ENCODE peak calls at places on chromosomes 5 and 9, in ten cellular contexts. C is lung microvascular endothelial cell; Y is ELR; O is D341Med; S is ACHN; N is aorta; H is adrenal gland; I is retina; Q is activated T-cell treated with anti-CD3 and anti-CD28 coated beads, Interleukin-2, amount 50 U/mL, for 48 hours; L is NCI-H1092 treated with DMSO at 0.1 percent for 48 hours. T is an unnamed sample.

GRCh38 chr9:81855538-81855937 is 72.7 kb upstream of the SPATA31D4 start:
- DNase-seq in C (no peak), Y (peak), O (no peak), S (no peak), N (no peak), H (no peak), I (no peak), Q (no peak), L (no peak), T (no peak)

GRCh38 chr9:93603011-93603410 is 26.6 kb downstream of the PHF2 start:
- DNase-seq in C (no peak), Y (no peak), O (no peak), S (no peak), N (peak), H (no peak), I (no peak), Q (no peak), L (no peak), T (no peak)

GRCh38 chr5:102223542-102224444 is 72.3 kb downstream of the SLCO4C1 start:
- DNase-seq in C (peak), Y (peak), O (no peak), S (peak), N (no peak), H (no peak), I (no peak), Q (no peak), L (no peak), T (peak)

GRCh38 chr9:121852241-121852640 is 200.8 kb downstream of the DAB2IP start:
- DNase-seq in C (no peak), Y (no peak), O (no peak), S (no peak), N (no peak), H (no peak), I (no peak), Q (no peak), L (no peak), T (no peak)

GRCh38 chr9:99472240-99472915 is 250.3 kb downstream of the SEC61B start:
- DNase-seq in C (no peak), Y (no peak), O (no peak), S (no peak), N (no peak), H (no peak), I (no peak), Q (no peak), L (no peak), T (no peak)

GRCh38 chr9:73269430-73270101 is 117.9 kb downstream of the ANXA1 start:
- DNase-seq in C (peak), Y (peak), O (peak), S (peak), N (no peak), H (no peak), I (peak), Q (no peak), L (peak), T (peak)

GRCh38 chr5:141001854-141002666 is 35.8 kb downstream of the PCDHAC2 start:
- DNase-seq in C (no peak), Y (no peak), O (peak), S (no peak), N (peak), H (peak), I (peak), Q (no peak), L (peak), T (no peak)

GRCh38 chr5:173643964-173644363 is 27.5 kb upstream of the BOD1 start:
- DNase-seq in C (no peak), Y (no peak), O (no peak), S (no peak), N (no peak), H (no peak), I (peak), Q (no peak), L (peak), T (peak)

GRCh38 chr9:93154293-93154903 is 20.3 kb upstream of the NINJ1 start:
- DNase-seq in C (peak), Y (peak), O (peak), S (peak), N (no peak), H (peak), I (peak), Q (peak), L (peak), T (peak)

GRCh38 chr5:58507715-58508114 is 16.5 kb downstream of the GAPT start:
- DNase-seq in C (no peak), Y (no peak), O (no peak), S (no peak), N (no peak), H (no peak), I (no peak), Q (no peak), L (no peak), T (no peak)

GRCh38 chr9:20353529-20353928 is 268.8 kb downstream of the MLLT3 start:
- DNase-seq in C (no peak), Y (no peak), O (no peak), S (no peak), N (no peak), H (no peak), I (no peak), Q (no peak), L (no peak), T (no peak)

GRCh38 chr5:10892135-10892910 is 131.3 kb upstream of the DAP start:
- DNase-seq in C (no peak), Y (peak), O (no peak), S (no peak), N (no peak), H (no peak), I (no peak), Q (no peak), L (no peak), T (no peak)

GRCh38 chr5:154193176-154193575 is 2.6 kb downstream of the GALNT10 start:
- DNase-seq in C (no peak), Y (no peak), O (no peak), S (no peak), N (no peak), H (no peak), I (no peak), Q (no peak), L (no peak), T (no peak)

GRCh38 chr5:134020188-134020587 is 15.4 kb upstream of the VDAC1 start:
- DNase-seq in C (no peak), Y (no peak), O (no peak), S (no peak), N (no peak), H (no peak), I (no peak), Q (no peak), L (no peak), T (peak)

GRCh38 chr5:16763211-16763610 is 146.4 kb upstream of the RETREG1 start:
- DNase-seq in C (no peak), Y (no peak), O (no peak), S (no peak), N (no peak), H (no peak), I (no peak), Q (no peak), L (no peak), T (no peak)

GRCh38 chr5:142834504-142834903 is 64.3 kb downstream of the ARHGAP26 start:
- DNase-seq in C (no peak), Y (no peak), O (no peak), S (no peak), N (no peak), H (no peak), I (no peak), Q (no peak), L (no peak), T (no peak)

GRCh38 chr9:137506702-137507171 is 43.5 kb downstream of the PNPLA7 start:
- DNase-seq in C (no peak), Y (peak), O (peak), S (no peak), N (no peak), H (no peak), I (no peak), Q (no peak), L (no peak), T (no peak)

GRCh38 chr5:610744-611730 is 1.1 kb upstream of the CEP72 start:
- DNase-seq in C (no peak), Y (no peak), O (no peak), S (no peak), N (no peak), H (no peak), I (peak), Q (no peak), L (no peak), T (no peak)

GRCh38 chr9:86275962-86276361 is 6.4 kb downstream of the ISCA1 start:
- DNase-seq in C (peak), Y (peak), O (no peak), S (peak), N (no peak), H (no peak), I (no peak), Q (no peak), L (no peak), T (no peak)

GRCh38 chr9:37953775-37954437 is 50.0 kb upstream of the SLC25A51 start:
- DNase-seq in C (peak), Y (peak), O (no peak), S (peak), N (peak), H (peak), I (no peak), Q (peak), L (no peak), T (no peak)

GRCh38 chr5:27594141-27594540 is 555.8 kb upstream of the CDH9 start:
- DNase-seq in C (no peak), Y (no peak), O (no peak), S (no peak), N (no peak), H (no peak), I (no peak), Q (no peak), L (no peak), T (no peak)

GRCh38 chr9:35691325-35691631 is 1.6 kb upstream of the TPM2 start:
- DNase-seq in C (no peak), Y (no peak), O (no peak), S (no peak), N (no peak), H (no peak), I (no peak), Q (no peak), L (no peak), T (no peak)

GRCh38 chr5:119879446-119879845 is 250.1 kb downstream of the FAM170A start:
- DNase-seq in C (no peak), Y (no peak), O (no peak), S (no peak), N (no peak), H (no peak), I (no peak), Q (no peak), L (no peak), T (no peak)

GRCh38 chr5:43420241-43420640 is 8.1 kb upstream of the CCL28 start:
- DNase-seq in C (no peak), Y (no peak), O (no peak), S (no peak), N (no peak), H (no peak), I (no peak), Q (no peak), L (no peak), T (no peak)